ENCODE peak calls at places on chromosomes 16 and 17, in six cellular contexts. Q is NCI-H1417; L is glutamatergic neuron; X is effector memory CD8-positive, alpha-beta T cell; N is H9; P is NCI-H1092. W is an unnamed sample.

GRCh38 chr16:77897831-77898540 is 109.6 kb downstream of the VAT1L start:
- DNase-seq in Q (no peak), L (no peak), X (no peak), N (no peak), P (no peak), W (no peak)

GRCh38 chr16:89870440-89870839 is 3.0 kb upstream of the TCF25 start:
- DNase-seq in Q (no peak), L (no peak), X (no peak), N (no peak), P (no peak), W (no peak)

GRCh38 chr17:44948315-44948795 is 782 bp upstream of the KIF18B start:
- DNase-seq in Q (no peak), L (no peak), X (no peak), N (no peak), P (no peak), W (no peak)

GRCh38 chr17:77475012-77475976 is 334.5 kb downstream of the SEC14L1 start:
- DNase-seq in Q (no peak), L (peak; percentile 14), X (peak; percentile 56), N (no peak), P (no peak), W (no peak)

GRCh38 chr17:45791041-45791582 is 7.0 kb downstream of the CRHR1 start:
- DNase-seq in Q (no peak), L (no peak), X (no peak), N (no peak), P (no peak), W (no peak)

GRCh38 chr17:21218101-21218500 is 4.1 kb upstream of the TMEM11 start:
- DNase-seq in Q (no peak), L (no peak), X (no peak), N (peak; percentile 67), P (no peak), W (no peak)

GRCh38 chr16:12020007-12020406 is 43.5 kb downstream of the SNX29 start:
- DNase-seq in Q (no peak), L (no peak), X (no peak), N (no peak), P (no peak), W (no peak)

GRCh38 chr17:57349533-57350227 is 93.4 kb downstream of the MSI2 start:
- DNase-seq in Q (peak; percentile 41), L (no peak), X (no peak), N (no peak), P (no peak), W (no peak)